ENCODE peak calls at places on chromosomes 13 and 19, in six cellular contexts. H, O, E, A, D and Q are unnamed samples.

GRCh38 chr19:33286899-33287298 is 15.4 kb downstream of the CEBPA start:
- DNase-seq in H (no peak), A (no peak), D (no peak), O (no peak), E (no peak), Q (no peak)

GRCh38 chr13:22064854-22065646 is 394.2 kb downstream of the FGF9 start:
- DNase-seq in E (no peak), H (no peak), O (no peak), D (no peak), A (no peak), Q (no peak)

GRCh38 chr13:91112191-91112579 is 235.3 kb upstream of the MIR17HG start:
- DNase-seq in A (no peak), O (no peak), D (no peak), H (no peak), E (no peak), Q (no peak)

GRCh38 chr13:85828094-85828684 is 29.0 kb upstream of the SLITRK6 start:
- DNase-seq in H (peak), D (peak), O (peak), E (no peak), A (no peak), Q (peak)

GRCh38 chr13:93628136-93628535 is 401.5 kb downstream of the GPC6 start:
- DNase-seq in D (no peak), O (no peak), H (no peak), E (no peak), A (no peak), Q (no peak)

GRCh38 chr19:29211562-29212416 is 1.2 kb downstream of the UQCRFS1 start:
- DNase-seq in A (no peak), E (peak), H (peak), O (peak), D (peak), Q (no peak)

GRCh38 chr13:83215627-83216026 is 666.6 kb downstream of the SLITRK1 start:
- DNase-seq in O (no peak), A (no peak), H (peak), D (no peak), E (no peak), Q (no peak)

GRCh38 chr13:40390290-40391008 is 276.0 kb downstream of the FOXO1 start:
- DNase-seq in H (no peak), D (no peak), O (no peak), E (no peak), A (no peak), Q (no peak)

GRCh38 chr19:2477732-2478191 is 1.8 kb downstream of the GADD45B start:
- DNase-seq in E (no peak), A (no peak), D (no peak), H (peak), O (no peak), Q (no peak)

GRCh38 chr13:60944016-60944415 is 471.6 kb downstream of the PCDH20 start:
- DNase-seq in O (no peak), A (no peak), H (no peak), D (no peak), E (no peak), Q (no peak)

GRCh38 chr13:41700790-41701310 is 243.5 kb downstream of the RGCC start:
- DNase-seq in O (no peak), E (no peak), D (no peak), H (peak), A (no peak), Q (no peak)

GRCh38 chr19:6660930-6661329 is 9.0 kb downstream of the TNFSF14 start:
- DNase-seq in H (no peak), E (no peak), A (no peak), O (no peak), D (no peak), Q (no peak)

GRCh38 chr19:33705860-33706259 is 84.1 kb downstream of the CHST8 start:
- DNase-seq in D (no peak), E (no peak), A (no peak), H (no peak), O (no peak), Q (no peak)

GRCh38 chr19:45522010-45522941 is 15.0 kb downstream of the VASP start:
- DNase-seq in D (no peak), O (no peak), A (no peak), E (peak), H (no peak), Q (no peak)

GRCh38 chr19:30784850-30785459 is 412.8 kb downstream of the ZNF536 start:
- DNase-seq in H (peak), D (peak), O (peak), A (no peak), E (peak), Q (peak)
- TF ChIP-seq BHLHE40 in H (no peak), D (no peak), O (no peak), A (no peak), E (no peak), Q (no peak)

GRCh38 chr13:104487006-104487405 is 1420.8 kb upstream of the SLC10A2 start:
- DNase-seq in E (no peak), O (no peak), H (no peak), A (no peak), D (no peak), Q (no peak)

GRCh38 chr13:104491951-104492350 is 1425.7 kb upstream of the SLC10A2 start:
- DNase-seq in E (no peak), A (no peak), H (no peak), O (no peak), D (no peak), Q (no peak)
- TF ChIP-seq BHLHE40 in E (no peak), A (no peak), H (no peak), O (no peak), D (no peak), Q (no peak)

GRCh38 chr19:30670011-30670329 is 297.8 kb downstream of the ZNF536 start:
- DNase-seq in O (no peak), E (no peak), A (no peak), H (no peak), D (no peak), Q (no peak)

GRCh38 chr19:30668521-30669155 is 296.5 kb downstream of the ZNF536 start:
- DNase-seq in D (no peak), H (no peak), O (no peak), E (no peak), A (no peak), Q (no peak)

GRCh38 chr19:30670562-30671513 is 298.7 kb downstream of the ZNF536 start:
- DNase-seq in E (no peak), D (no peak), H (no peak), A (no peak), O (no peak), Q (no peak)

GRCh38 chr19:30667746-30668145 is 295.6 kb downstream of the ZNF536 start:
- DNase-seq in D (no peak), A (no peak), O (no peak), E (no peak), H (no peak), Q (no peak)

DNA sequence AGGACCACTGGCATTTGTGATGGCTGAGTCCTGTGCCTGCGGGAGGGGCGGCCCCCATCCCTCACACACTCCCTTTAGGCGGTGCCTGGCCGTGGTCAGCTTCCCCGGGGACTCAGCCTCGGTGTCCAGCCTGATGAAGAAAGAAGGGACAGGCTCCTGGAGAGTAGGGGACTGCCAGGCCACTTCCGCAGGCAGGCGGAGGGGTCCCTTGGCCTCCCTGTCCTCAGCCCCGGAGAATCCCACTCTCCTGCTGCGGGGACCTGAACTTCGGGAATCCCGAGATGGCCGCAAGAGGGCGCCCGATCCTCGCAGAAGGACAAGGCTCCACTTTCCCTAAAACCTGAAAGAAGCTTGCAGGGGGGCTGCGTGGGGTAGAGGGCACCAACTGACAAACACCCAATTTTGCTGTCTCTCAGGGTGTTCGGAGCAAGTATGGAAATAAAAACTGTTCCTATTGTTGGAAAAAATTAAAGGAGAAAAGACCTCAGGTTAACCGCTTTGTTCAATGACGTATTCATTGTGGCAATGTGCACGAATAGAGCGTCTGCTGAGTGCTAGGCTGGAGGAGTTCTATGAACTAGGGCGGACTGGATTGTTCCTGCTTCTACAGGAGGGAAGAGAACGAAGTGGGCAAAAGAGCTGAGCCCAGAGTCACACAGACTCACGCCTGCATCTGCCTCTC is 297.3 kb downstream of the ZNF536 start:
- DNase-seq in A (no peak), E (peak), H (peak), O (peak), D (peak), Q (peak)
- TF ChIP-seq BHLHE40 in A (no peak), E (no peak), H (no peak), O (no peak), D (no peak), Q (no peak)

DNA sequence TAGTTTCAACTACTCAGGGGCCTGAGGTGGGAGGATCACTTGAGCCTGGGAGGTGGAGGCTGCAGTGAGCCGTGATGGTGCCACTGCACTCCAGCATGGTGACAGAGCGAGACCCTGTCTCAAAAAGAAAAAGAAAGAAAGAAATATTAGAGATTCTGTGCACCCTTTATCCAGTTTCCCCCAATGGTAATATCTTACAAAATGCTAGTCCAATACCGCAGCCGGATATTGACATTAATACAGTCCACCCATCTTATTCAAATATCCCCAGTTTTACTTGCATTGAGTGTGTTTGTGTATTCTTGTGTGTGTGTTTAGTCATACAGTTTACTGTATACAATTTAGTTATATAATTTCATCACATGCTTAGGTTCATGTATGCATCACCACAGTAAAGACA is 8.6 kb upstream of the IFNL4 start:
- DNase-seq in H (no peak), O (no peak), A (no peak), D (no peak), E (no peak), Q (no peak)
- TF ChIP-seq BHLHE40 in H (no peak), O (no peak), A (no peak), D (no peak), E (no peak), Q (no peak)

GRCh38 chr19:10617409-10618121 is 7.8 kb upstream of the SLC44A2 start:
- DNase-seq in A (no peak), D (no peak), H (peak), E (peak), O (no peak), Q (no peak)
- TF ChIP-seq BHLHE40 in A (no peak), D (no peak), H (no peak), E (no peak), O (no peak), Q (no peak)

GRCh38 chr19:5504115-5504514 is 48.9 kb downstream of the ZNRF4 start:
- DNase-seq in H (no peak), D (no peak), O (no peak), A (no peak), E (peak), Q (no peak)
- TF ChIP-seq BHLHE40 in H (no peak), D (no peak), O (no peak), A (no peak), E (no peak), Q (no peak)

DNA sequence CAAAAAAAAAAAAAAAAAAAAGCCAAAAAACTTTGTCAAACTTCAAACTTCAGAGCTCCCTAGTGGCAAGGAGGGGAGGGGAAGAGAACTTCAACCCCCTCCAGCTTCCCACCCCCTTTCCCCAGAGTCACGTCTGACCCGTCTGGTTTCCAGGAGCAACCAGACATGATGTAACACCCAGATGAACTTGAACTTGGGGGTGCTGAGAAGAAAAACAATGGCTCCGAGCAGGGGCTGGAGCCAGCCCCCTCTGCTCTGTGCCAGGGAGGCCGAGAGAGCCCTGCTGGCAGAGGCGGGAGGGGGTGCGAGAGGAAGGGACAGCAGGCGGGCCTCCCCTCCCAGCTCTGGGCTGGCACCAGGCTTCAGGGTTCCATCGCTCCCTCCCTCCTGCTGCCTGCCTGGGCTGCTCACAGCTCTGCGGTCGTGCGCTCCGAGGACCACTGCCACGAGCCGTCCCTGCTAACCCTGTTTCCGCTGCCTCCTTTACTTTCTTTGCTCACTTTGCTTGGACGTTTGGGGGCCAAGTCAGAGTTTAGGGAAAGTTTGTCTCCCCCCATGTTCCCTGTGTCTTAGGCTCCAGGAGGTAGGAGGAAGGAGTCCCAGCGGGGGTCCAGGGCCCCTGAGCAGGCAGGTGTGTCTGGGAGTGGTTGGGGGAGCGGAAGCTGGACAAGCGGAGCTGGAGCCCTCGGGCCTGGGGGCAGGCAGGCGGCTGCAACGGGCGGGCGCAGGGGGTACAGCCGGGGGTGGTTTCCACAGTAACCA is 11.1 kb downstream of the LYL1 start:
- DNase-seq in D (no peak), O (no peak), A (no peak), H (peak), E (no peak), Q (no peak)
- TF ChIP-seq BHLHE40 in D (no peak), O (no peak), A (no peak), H (no peak), E (no peak), Q (no peak)

GRCh38 chr19:51097166-51097736 is 11.0 kb downstream of the CTU1 start:
- DNase-seq in A (no peak), O (peak), E (peak), D (peak), H (peak), Q (peak)
- TF ChIP-seq BHLHE40 in A (no peak), O (no peak), E (no peak), D (no peak), H (no peak), Q (no peak)

DNA sequence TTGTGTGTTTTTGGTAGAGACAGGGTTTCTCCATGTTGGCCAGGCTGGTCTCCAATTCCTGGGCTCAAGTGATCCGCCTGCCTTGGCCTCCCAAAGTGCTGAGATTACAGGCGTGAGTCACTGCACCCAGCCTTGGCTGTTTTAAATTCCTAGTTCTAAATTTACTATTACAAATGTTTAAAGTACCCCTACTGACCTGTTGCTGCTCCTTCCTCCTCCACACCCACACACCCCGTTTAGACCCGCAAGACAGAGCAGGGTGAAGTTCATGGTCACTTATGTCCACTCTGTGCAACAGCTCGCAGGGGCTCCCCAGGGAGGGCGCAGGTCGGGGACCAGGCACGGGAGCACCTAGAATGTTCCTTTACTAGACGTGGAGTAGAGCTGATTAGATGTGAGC is 28.7 kb downstream of the TMEM161A start:
- DNase-seq in O (no peak), E (no peak), D (no peak), A (no peak), H (peak), Q (no peak)
- TF ChIP-seq BHLHE40 in O (no peak), E (no peak), D (no peak), A (no peak), H (no peak), Q (no peak)

GRCh38 chr13:99027260-99027659 is 49.4 kb upstream of the DOCK9 start:
- DNase-seq in D (no peak), O (no peak), A (no peak), H (no peak), E (no peak), Q (no peak)

GRCh38 chr13:99027661-99028425 is 50.0 kb upstream of the DOCK9 start:
- DNase-seq in O (no peak), D (no peak), E (no peak), H (no peak), A (no peak), Q (no peak)

GRCh38 chr13:99029576-99029975 is 51.7 kb upstream of the DOCK9 start:
- DNase-seq in E (no peak), H (no peak), A (no peak), D (no peak), O (no peak), Q (no peak)

GRCh38 chr13:99031725-99032298 is 53.9 kb upstream of the DOCK9 start:
- DNase-seq in E (no peak), O (no peak), D (no peak), H (no peak), A (no peak), Q (no peak)

DNA sequence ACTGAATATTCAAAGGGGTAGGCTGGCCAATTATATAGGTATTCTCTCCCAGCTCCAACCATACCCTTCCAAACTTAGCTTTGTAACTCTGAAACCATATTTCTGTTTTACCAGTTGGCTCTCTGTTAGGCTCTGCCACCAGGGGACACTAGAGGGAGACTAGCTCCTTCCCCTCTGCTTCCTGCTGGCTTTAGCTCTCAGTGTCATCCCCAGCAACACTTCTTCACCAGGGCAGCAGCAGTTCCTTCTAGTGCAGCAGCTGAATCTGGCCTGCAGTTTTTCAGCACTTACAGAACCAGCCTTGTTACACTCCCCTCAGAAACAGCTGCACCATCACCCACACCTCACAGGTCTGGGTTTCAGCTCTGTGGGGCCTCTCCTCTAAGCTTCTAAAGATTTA is 51.0 kb upstream of the DOCK9 start:
- DNase-seq in D (no peak), O (no peak), H (no peak), E (peak), A (no peak), Q (no peak)
- TF ChIP-seq BHLHE40 in D (no peak), O (no peak), H (no peak), E (no peak), A (no peak), Q (no peak)